ENCODE peak calls at places on chromosomes 3 and 15, in nine cellular contexts. One of them, this sample, is unnamed. For H3K4me1 and H3K36me3, the result is how much of the 10 kb centered on the place peaks cover.

GRCh38 chr3:16917256-16917935 is 32.6 kb downstream of the PLCL2 start:
- DNase-seq in HCT116: no peak
- DNase-seq in hepatocyte: no peak
- DNase-seq in fibroblast of lung: peak
- DNase-seq in ovary: no peak
- DNase-seq in heart right ventricle: no peak
- DNase-seq in sigmoid colon: no peak
- DNase-seq in Peyer's patch: no peak
- DNase-seq in mammary epithelial cell: no peak
- DNase-seq in this sample: no peak

GRCh38 chr3:53711387-53711786 is 134.8 kb downstream of the CHDH start:
- DNase-seq in HCT116: no peak
- DNase-seq in hepatocyte: no peak
- DNase-seq in fibroblast of lung: no peak
- DNase-seq in ovary: no peak
- DNase-seq in heart right ventricle: no peak
- DNase-seq in sigmoid colon: no peak
- DNase-seq in Peyer's patch: no peak
- DNase-seq in mammary epithelial cell: no peak
- DNase-seq in this sample: no peak

GRCh38 chr3:59654120-59654952 is 604.5 kb upstream of the CFAP20DC start:
- DNase-seq in HCT116: no peak
- DNase-seq in hepatocyte: peak
- DNase-seq in fibroblast of lung: peak
- DNase-seq in ovary: no peak
- DNase-seq in heart right ventricle: no peak
- DNase-seq in sigmoid colon: peak
- DNase-seq in Peyer's patch: no peak
- DNase-seq in mammary epithelial cell: peak
- DNase-seq in this sample: no peak

GRCh38 chr15:35032471-35032870 is 44.4 kb upstream of the ZNF770 start:
- DNase-seq in HCT116: no peak
- DNase-seq in hepatocyte: no peak
- DNase-seq in fibroblast of lung: no peak
- DNase-seq in ovary: no peak
- DNase-seq in heart right ventricle: no peak
- DNase-seq in sigmoid colon: no peak
- DNase-seq in Peyer's patch: no peak
- DNase-seq in mammary epithelial cell: no peak
- DNase-seq in this sample: no peak

GRCh38 chr3:42698216-42698910 is 4.2 kb downstream of the HHATL start:
- DNase-seq in HCT116: no peak
- DNase-seq in hepatocyte: no peak
- DNase-seq in fibroblast of lung: no peak
- DNase-seq in ovary: no peak
- DNase-seq in heart right ventricle: no peak
- DNase-seq in sigmoid colon: no peak
- DNase-seq in Peyer's patch: no peak
- DNase-seq in mammary epithelial cell: no peak
- DNase-seq in this sample: no peak

GRCh38 chr3:44915702-44916438 is 41.5 kb downstream of the TGM4 start:
- DNase-seq in HCT116: no peak
- DNase-seq in hepatocyte: no peak
- DNase-seq in fibroblast of lung: no peak
- DNase-seq in ovary: no peak
- DNase-seq in heart right ventricle: peak
- DNase-seq in sigmoid colon: no peak
- DNase-seq in Peyer's patch: no peak
- DNase-seq in mammary epithelial cell: no peak
- DNase-seq in this sample: no peak

GRCh38 chr3:101851072-101851471 is 1.8 kb downstream of the NFKBIZ start:
- DNase-seq in HCT116: no peak
- DNase-seq in hepatocyte: no peak
- DNase-seq in fibroblast of lung: no peak
- DNase-seq in ovary: no peak
- DNase-seq in heart right ventricle: no peak
- DNase-seq in sigmoid colon: no peak
- DNase-seq in Peyer's patch: no peak
- DNase-seq in mammary epithelial cell: no peak
- DNase-seq in this sample: no peak

GRCh38 chr15:77998592-77998991 is 78.9 kb downstream of the TBC1D2B start:
- DNase-seq in HCT116: no peak
- DNase-seq in hepatocyte: no peak
- DNase-seq in fibroblast of lung: no peak
- DNase-seq in ovary: no peak
- DNase-seq in heart right ventricle: no peak
- DNase-seq in sigmoid colon: peak
- DNase-seq in Peyer's patch: peak
- DNase-seq in mammary epithelial cell: no peak
- DNase-seq in this sample: no peak

GRCh38 chr15:82750831-82751181 is 41.1 kb upstream of the AP3B2 start:
- DNase-seq in HCT116: no peak
- DNase-seq in hepatocyte: peak
- DNase-seq in fibroblast of lung: peak
- DNase-seq in ovary: no peak
- DNase-seq in heart right ventricle: no peak
- DNase-seq in sigmoid colon: no peak
- DNase-seq in Peyer's patch: no peak
- DNase-seq in mammary epithelial cell: no peak
- DNase-seq in this sample: no peak

GRCh38 chr3:38049358-38050126 is 10.5 kb downstream of the DLEC1 start:
- DNase-seq in HCT116: no peak
- DNase-seq in hepatocyte: no peak
- DNase-seq in fibroblast of lung: no peak
- DNase-seq in ovary: no peak
- DNase-seq in heart right ventricle: no peak
- DNase-seq in sigmoid colon: no peak
- DNase-seq in Peyer's patch: no peak
- DNase-seq in mammary epithelial cell: no peak
- DNase-seq in this sample: no peak

GRCh38 chr15:38192496-38192895 is 60.1 kb upstream of the SPRED1 start:
- DNase-seq in HCT116: no peak
- DNase-seq in hepatocyte: no peak
- DNase-seq in fibroblast of lung: no peak
- DNase-seq in ovary: no peak
- DNase-seq in heart right ventricle: no peak
- DNase-seq in sigmoid colon: no peak
- DNase-seq in Peyer's patch: no peak
- DNase-seq in mammary epithelial cell: no peak
- DNase-seq in this sample: no peak

GRCh38 chr3:47961815-47962606 is 54.2 kb downstream of the MAP4 start:
- DNase-seq in HCT116: no peak
- DNase-seq in hepatocyte: peak
- DNase-seq in fibroblast of lung: peak
- DNase-seq in ovary: no peak
- DNase-seq in heart right ventricle: no peak
- DNase-seq in sigmoid colon: no peak
- DNase-seq in Peyer's patch: no peak
- DNase-seq in mammary epithelial cell: peak
- DNase-seq in this sample: peak

GRCh38 chr3:175068587-175068986 is 209.5 kb downstream of the NAALADL2 start:
- DNase-seq in HCT116: no peak
- DNase-seq in hepatocyte: no peak
- DNase-seq in fibroblast of lung: no peak
- DNase-seq in ovary: no peak
- DNase-seq in heart right ventricle: no peak
- DNase-seq in sigmoid colon: no peak
- DNase-seq in Peyer's patch: no peak
- DNase-seq in mammary epithelial cell: no peak
- DNase-seq in this sample: no peak

GRCh38 chr3:152557302-152557999 is 277.5 kb upstream of the P2RY1 start:
- DNase-seq in HCT116: no peak
- DNase-seq in hepatocyte: no peak
- DNase-seq in fibroblast of lung: no peak
- DNase-seq in ovary: no peak
- DNase-seq in heart right ventricle: no peak
- DNase-seq in sigmoid colon: no peak
- DNase-seq in Peyer's patch: no peak
- DNase-seq in mammary epithelial cell: no peak
- DNase-seq in this sample: no peak

DNA sequence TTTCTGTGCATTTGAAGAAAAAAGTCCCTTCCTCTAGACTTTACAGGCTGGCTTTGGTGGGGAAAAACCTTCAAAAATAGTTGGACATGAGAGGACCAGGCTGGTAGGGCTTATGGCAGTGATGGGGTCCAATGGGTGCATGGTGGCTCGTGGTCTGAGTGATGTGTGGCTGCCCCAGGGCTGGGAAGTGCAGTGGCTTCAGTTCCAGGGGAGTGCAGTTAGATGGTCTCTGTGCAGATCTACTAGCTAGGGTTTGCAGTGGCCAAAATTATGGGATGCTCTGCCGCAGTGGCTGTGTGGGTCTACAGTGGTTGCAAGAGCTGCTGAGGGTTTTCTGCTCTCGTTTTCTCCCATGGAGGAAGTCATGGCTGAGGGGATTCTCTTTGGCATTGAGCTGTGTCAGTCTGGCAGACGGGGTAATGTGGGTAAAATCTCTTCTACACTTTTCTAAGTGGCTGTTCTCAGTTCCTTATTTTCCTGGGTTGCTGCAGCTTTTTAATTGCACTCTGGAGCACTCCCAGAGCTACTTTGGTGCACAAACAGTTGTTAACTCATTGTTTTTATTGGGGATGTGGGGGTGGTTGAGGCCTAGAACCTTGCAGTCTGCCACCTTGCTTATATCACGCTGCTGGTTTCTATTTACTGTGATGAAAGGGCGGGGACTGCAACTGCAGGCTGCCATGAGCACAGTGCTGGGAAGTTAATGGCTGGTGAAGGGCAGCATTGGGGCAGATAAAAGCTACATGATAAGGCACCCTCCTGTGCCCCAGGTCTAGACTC is 1324.6 kb downstream of the NSUN3 start:
- DNase-seq in HCT116: no peak
- DNase-seq in hepatocyte: no peak
- DNase-seq in fibroblast of lung: no peak
- DNase-seq in ovary: no peak
- DNase-seq in heart right ventricle: no peak
- DNase-seq in sigmoid colon: no peak
- DNase-seq in Peyer's patch: no peak
- DNase-seq in mammary epithelial cell: no peak
- DNase-seq in this sample: no peak
- H3K4me1 ChIP-seq in HCT116: under half
- H3K4me1 ChIP-seq in hepatocyte: under half
- H3K4me1 ChIP-seq in fibroblast of lung: under half
- H3K4me1 ChIP-seq in ovary: under half
- H3K4me1 ChIP-seq in heart right ventricle: under half
- H3K4me1 ChIP-seq in sigmoid colon: under half
- H3K4me1 ChIP-seq in Peyer's patch: under half
- H3K4me1 ChIP-seq in mammary epithelial cell: under half
- H3K4me1 ChIP-seq in this sample: under half

GRCh38 chr3:194659778-194660177 is 12.2 kb downstream of the LSG1 start:
- DNase-seq in HCT116: no peak
- DNase-seq in hepatocyte: no peak
- DNase-seq in fibroblast of lung: no peak
- DNase-seq in ovary: no peak
- DNase-seq in heart right ventricle: no peak
- DNase-seq in sigmoid colon: no peak
- DNase-seq in Peyer's patch: no peak
- DNase-seq in mammary epithelial cell: no peak
- DNase-seq in this sample: no peak
- H3K36me3 ChIP-seq in HCT116: under half
- H3K36me3 ChIP-seq in hepatocyte: under half
- H3K36me3 ChIP-seq in fibroblast of lung: under half
- H3K36me3 ChIP-seq in ovary: under half
- H3K36me3 ChIP-seq in heart right ventricle: under half
- H3K36me3 ChIP-seq in sigmoid colon: under half
- H3K36me3 ChIP-seq in Peyer's patch: under half
- H3K36me3 ChIP-seq in mammary epithelial cell: under half
- H3K36me3 ChIP-seq in this sample: half or more

GRCh38 chr3:15267502-15267901 is 61.5 kb downstream of the CAPN7 start:
- DNase-seq in HCT116: no peak
- DNase-seq in hepatocyte: no peak
- DNase-seq in fibroblast of lung: no peak
- DNase-seq in ovary: no peak
- DNase-seq in heart right ventricle: no peak
- DNase-seq in sigmoid colon: no peak
- DNase-seq in Peyer's patch: no peak
- DNase-seq in mammary epithelial cell: no peak
- DNase-seq in this sample: no peak

GRCh38 chr3:15269091-15269989 is 63.0 kb downstream of the SH3BP5 start:
- DNase-seq in HCT116: peak
- DNase-seq in hepatocyte: peak
- DNase-seq in fibroblast of lung: peak
- DNase-seq in ovary: peak
- DNase-seq in heart right ventricle: peak
- DNase-seq in sigmoid colon: peak
- DNase-seq in Peyer's patch: no peak
- DNase-seq in mammary epithelial cell: peak
- DNase-seq in this sample: no peak

GRCh38 chr3:15266510-15267376 is 60.7 kb downstream of the CAPN7 start:
- DNase-seq in HCT116: no peak
- DNase-seq in hepatocyte: no peak
- DNase-seq in fibroblast of lung: no peak
- DNase-seq in ovary: no peak
- DNase-seq in heart right ventricle: no peak
- DNase-seq in sigmoid colon: no peak
- DNase-seq in Peyer's patch: no peak
- DNase-seq in mammary epithelial cell: no peak
- DNase-seq in this sample: no peak

GRCh38 chr3:15265655-15266509 is 59.8 kb downstream of the CAPN7 start:
- DNase-seq in HCT116: no peak
- DNase-seq in hepatocyte: no peak
- DNase-seq in fibroblast of lung: no peak
- DNase-seq in ovary: no peak
- DNase-seq in heart right ventricle: no peak
- DNase-seq in sigmoid colon: no peak
- DNase-seq in Peyer's patch: no peak
- DNase-seq in mammary epithelial cell: no peak
- DNase-seq in this sample: no peak

DNA sequence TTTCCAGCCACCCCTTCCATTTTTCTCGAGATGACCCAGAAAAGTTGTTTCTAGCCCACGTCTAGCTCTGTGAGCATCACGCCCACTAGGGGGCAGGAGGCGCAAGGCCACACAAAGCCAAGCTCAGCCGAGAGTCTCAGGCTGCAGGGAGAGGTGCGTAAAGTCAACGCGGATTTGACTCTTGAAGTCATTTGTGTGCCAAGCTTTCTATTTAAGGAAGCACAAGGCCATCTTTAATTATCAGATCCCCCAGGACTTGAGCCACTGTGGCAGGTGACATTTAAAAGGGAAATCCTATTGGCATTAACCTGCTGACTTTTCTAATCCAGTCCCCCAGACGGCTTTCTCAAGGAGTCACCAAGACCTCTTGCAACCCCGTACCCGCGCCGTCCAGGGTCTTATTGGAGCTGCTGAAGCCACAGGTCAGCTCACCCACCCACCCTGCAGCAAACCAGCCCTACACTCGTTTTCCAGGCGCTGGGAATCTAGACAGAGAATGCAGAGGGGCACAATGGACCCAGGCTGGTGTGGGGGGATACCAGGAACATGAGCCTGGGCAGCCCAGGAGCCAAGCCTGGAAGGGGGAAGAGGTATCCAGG is 62.1 kb downstream of the CAPN7 start:
- DNase-seq in HCT116: peak
- DNase-seq in hepatocyte: peak
- DNase-seq in fibroblast of lung: peak
- DNase-seq in ovary: peak
- DNase-seq in heart right ventricle: peak
- DNase-seq in sigmoid colon: peak
- DNase-seq in Peyer's patch: peak
- DNase-seq in mammary epithelial cell: peak
- DNase-seq in this sample: peak
- H3K4me1 ChIP-seq in HCT116: under half
- H3K4me1 ChIP-seq in hepatocyte: under half
- H3K4me1 ChIP-seq in fibroblast of lung: under half
- H3K4me1 ChIP-seq in ovary: under half
- H3K4me1 ChIP-seq in heart right ventricle: under half
- H3K4me1 ChIP-seq in sigmoid colon: under half
- H3K4me1 ChIP-seq in Peyer's patch: under half
- H3K4me1 ChIP-seq in mammary epithelial cell: under half
- H3K4me1 ChIP-seq in this sample: under half

GRCh38 chr15:62758952-62759349 is 283.6 kb upstream of the TPM1 start:
- DNase-seq in HCT116: no peak
- DNase-seq in hepatocyte: no peak
- DNase-seq in fibroblast of lung: no peak
- DNase-seq in ovary: no peak
- DNase-seq in heart right ventricle: no peak
- DNase-seq in sigmoid colon: no peak
- DNase-seq in Peyer's patch: no peak
- DNase-seq in mammary epithelial cell: no peak
- DNase-seq in this sample: no peak
- H3K36me3 ChIP-seq in HCT116: under half
- H3K36me3 ChIP-seq in hepatocyte: under half
- H3K36me3 ChIP-seq in fibroblast of lung: under half
- H3K36me3 ChIP-seq in ovary: under half
- H3K36me3 ChIP-seq in heart right ventricle: under half
- H3K36me3 ChIP-seq in sigmoid colon: under half
- H3K36me3 ChIP-seq in Peyer's patch: under half
- H3K36me3 ChIP-seq in mammary epithelial cell: under half
- H3K36me3 ChIP-seq in this sample: under half

This sample was measured in HAP-1.